ENCODE peak calls at places on chromosomes 16 and 17, in nine cellular contexts. A is SW 1271; X is activated CD4-positive, alpha-beta T cell treated with anti-CD3 and anti-CD28 coated beads, Interleukin-2, amount 50 U/mL, for 1 hour; U is Calu3; Q is skeletal muscle cell; S is CD4-positive, CD25-positive, alpha-beta regulatory T cell; J is IMR-90; N is Right ventricle myocardium superior; G is COR-L47. P is an unnamed sample.

GRCh38 chr16:85615014-85615851 is 2.1 kb downstream of the GSE1 start:
- DNase-seq in G (peak; percentile 73), U (peak; percentile 96), S (no peak), A (no peak), N (peak; percentile 71), X (peak; percentile 47), J (no peak), Q (no peak), P (no peak)

GRCh38 chr16:30924086-30924714 is 828 bp downstream of the FBXL19 start:
- DNase-seq in S (no peak), Q (no peak), J (no peak), U (no peak), G (no peak), X (no peak), N (no peak), A (no peak), P (no peak)

GRCh38 chr17:76354317-76354729 is 607 bp upstream of the PRPSAP1 start:
- DNase-seq in J (no peak), S (no peak), X (no peak), G (no peak), N (peak; percentile 51), Q (no peak), U (no peak), A (no peak), P (no peak)

GRCh38 chr17:50346313-50347086 is 574 bp downstream of the XYLT2 start:
- DNase-seq in U (peak; percentile 55), X (peak; percentile 19), A (no peak), N (peak; percentile 67), J (no peak), G (no peak), S (peak; percentile 38), Q (no peak), P (no peak)

GRCh38 chr17:44898768-44899073 is 524 bp downstream of the EFTUD2 start:
- DNase-seq in J (no peak), G (no peak), X (no peak), Q (no peak), A (no peak), U (peak; percentile 48), N (no peak), S (no peak), P (no peak)

GRCh38 chr16:4316732-4317461 is 1.0 kb downstream of the GLIS2 start:
- DNase-seq in A (peak; percentile 68), S (no peak), G (peak; percentile 95), X (no peak), Q (no peak), N (peak; percentile 79), J (no peak), U (peak; percentile 79), P (no peak)

GRCh38 chr17:28338056-28338768 is 2.7 kb downstream of the TNFAIP1 start:
- DNase-seq in Q (no peak), X (no peak), J (peak; percentile 86), U (no peak), N (no peak), S (no peak), G (no peak), A (peak; percentile 74), P (no peak)

GRCh38 chr17:69936996-69937395 is 138.0 kb upstream of the KCNJ16 start:
- DNase-seq in S (no peak), N (no peak), G (no peak), J (no peak), A (no peak), X (no peak), Q (no peak), U (no peak), P (no peak)

GRCh38 chr16:51922476-51922875 is 624.5 kb downstream of the TOX3 start:
- DNase-seq in G (no peak), A (no peak), J (no peak), S (no peak), N (no peak), X (no peak), Q (no peak), U (no peak), P (no peak)

GRCh38 chr17:79340771-79341528 is 266.3 kb downstream of the ENGASE start:
- DNase-seq in A (no peak), Q (no peak), U (no peak), G (no peak), X (no peak), J (no peak), N (peak; percentile 18), S (no peak), P (no peak)

GRCh38 chr16:3520861-3521260 is 20.1 kb downstream of the CLUAP1 start:
- DNase-seq in G (no peak), A (no peak), S (no peak), Q (no peak), U (no peak), N (no peak), X (no peak), J (no peak), P (no peak)

GRCh38 chr17:10215286-10215685 is 16.9 kb upstream of the GAS7 start:
- DNase-seq in A (no peak), Q (no peak), S (no peak), G (no peak), U (no peak), X (no peak), N (no peak), J (no peak), P (no peak)

GRCh38 chr16:10323528-10323869 is 62.4 kb upstream of the ATF7IP2 start:
- DNase-seq in S (no peak), X (no peak), G (no peak), J (no peak), Q (no peak), A (no peak), U (no peak), N (no peak), P (no peak)